ENCODE peak calls at places on chromosomes 1 and 21, in five cellular contexts. W is GM23338, H is hepatocyte, A is OCI-LY7, O is IMR-90. J is an unnamed sample.

GRCh38 chr1:88061106-88061829 is 622.8 kb upstream of the PKN2 start:
- DNase-seq in A (peak), H (peak), O (peak), W (peak), J (peak)

GRCh38 chr1:106727171-106727570 is 329.3 kb upstream of the PRMT6 start:
- DNase-seq in W (peak), A (peak), O (no peak), H (no peak), J (no peak)

GRCh38 chr1:93613895-93614294 is 67.7 kb downstream of the BCAR3 start:
- DNase-seq in A (no peak), H (peak), O (peak), W (no peak), J (no peak)

GRCh38 chr1:6183520-6183989 is 3.4 kb upstream of the CHD5 start:
- DNase-seq in A (peak), O (peak), W (peak), H (no peak), J (peak)

GRCh38 chr1:96388421-96389310 is 332.9 kb upstream of the PTBP2 start:
- DNase-seq in O (peak), H (no peak), W (no peak), A (no peak), J (peak)

GRCh38 chr1:43858324-43858723 is 75.3 kb upstream of the ARTN start:
- DNase-seq in A (no peak), W (peak), O (peak), H (peak), J (peak)

GRCh38 chr21:41900401-41900800 is 21.3 kb upstream of the PRDM15 start:
- DNase-seq in A (no peak), W (no peak), O (no peak), H (no peak), J (no peak)

GRCh38 chr1:8706291-8706690 is 111.1 kb downstream of the RERE start:
- DNase-seq in H (no peak), W (no peak), O (no peak), A (no peak), J (no peak)

GRCh38 chr21:32427958-32428623 is 15.6 kb downstream of the EVA1C start:
- DNase-seq in O (no peak), A (no peak), H (no peak), W (no peak), J (no peak)

GRCh38 chr21:26405735-26406361 is 167.2 kb downstream of the CYYR1 start:
- DNase-seq in A (no peak), H (peak), O (peak), W (peak), J (peak)

GRCh38 chr1:94755675-94756074 is 64.5 kb upstream of the SLC44A3 start:
- DNase-seq in H (peak), W (no peak), A (peak), O (peak), J (no peak)

GRCh38 chr1:5810553-5811270 is 181.5 kb downstream of the NPHP4 start:
- DNase-seq in W (no peak), H (no peak), O (no peak), A (no peak), J (peak)

GRCh38 chr1:216523043-216523442 is 99.8 kb upstream of the USH2A start:
- DNase-seq in W (no peak), A (no peak), O (no peak), H (no peak), J (no peak)

GRCh38 chr1:175839678-175840669 is 96.6 kb upstream of the TNR start:
- DNase-seq in O (no peak), H (peak), W (no peak), A (no peak), J (no peak)

GRCh38 chr1:78728359-78728758 is 78.7 kb downstream of the IFI44 start:
- DNase-seq in W (no peak), O (no peak), A (no peak), H (no peak), J (no peak)

GRCh38 chr1:200053639-200054038 is 26.1 kb downstream of the NR5A2 start:
- DNase-seq in W (no peak), O (peak), H (peak), A (no peak), J (no peak)

GRCh38 chr1:22736496-22737088 is 26.0 kb downstream of the EPHB2 start:
- DNase-seq in A (no peak), H (no peak), W (peak), O (no peak), J (no peak)

GRCh38 chr1:52899445-52899894 is 22.1 kb downstream of the ECHDC2 start:
- DNase-seq in W (no peak), H (no peak), O (no peak), A (no peak), J (no peak)

GRCh38 chr1:162632234-162632666 is at the start of gene DDR2:
- DNase-seq in O (peak), H (peak), W (peak), A (no peak), J (no peak)

GRCh38 chr21:41480086-41480690 is 27.8 kb downstream of the TMPRSS2 start:
- DNase-seq in H (no peak), A (no peak), O (no peak), W (no peak), J (no peak)

GRCh38 chr1:35605882-35606182 is 32.7 kb downstream of the TFAP2E start:
- DNase-seq in W (no peak), A (no peak), O (no peak), H (no peak), J (peak)

GRCh38 chr1:213982814-213983588 is 4.8 kb upstream of the PROX1 start:
- DNase-seq in O (no peak), A (no peak), W (peak), H (peak), J (peak)

GRCh38 chr1:64598100-64598571 is 128.2 kb downstream of the CACHD1 start:
- DNase-seq in O (peak), W (no peak), H (peak), A (no peak), J (peak)

GRCh38 chr1:192903142-192903541 is 94.3 kb downstream of the RGS2 start:
- DNase-seq in W (no peak), H (no peak), A (no peak), O (no peak), J (no peak)

GRCh38 chr1:107141491-107142369 is 891 bp downstream of the NTNG1 start:
- DNase-seq in W (peak), H (peak), O (peak), A (peak), J (peak)

GRCh38 chr1:58657082-58657481 is 42.8 kb downstream of the MYSM1 start:
- DNase-seq in H (no peak), O (no peak), W (no peak), A (peak), J (no peak)

GRCh38 chr1:23957096-23957495 is 2.5 kb upstream of the PNRC2 start:
- DNase-seq in W (no peak), O (no peak), H (peak), A (peak), J (no peak)

GRCh38 chr1:200641175-200641489 is 20.6 kb upstream of the KIF14 start:
- DNase-seq in A (no peak), O (peak), W (no peak), H (no peak), J (no peak)

GRCh38 chr1:226407497-226408284 is at the start of gene PARP1:
- DNase-seq in A (peak), O (peak), W (peak), H (peak), J (peak)

GRCh38 chr1:145849356-145850165 is 4.1 kb downstream of the NUDT17 start:
- DNase-seq in O (peak), H (no peak), A (no peak), W (peak), J (peak)

GRCh38 chr1:171310661-171311087 is 3.3 kb upstream of the FMO4 start:
- DNase-seq in H (no peak), W (peak), O (no peak), A (no peak), J (no peak)

GRCh38 chr1:23544444-23545389 is 13.7 kb upstream of the E2F2 start:
- DNase-seq in A (peak), O (peak), H (peak), W (peak), J (peak)

GRCh38 chr21:37829043-37829442 is 87.2 kb downstream of the KCNJ6 start:
- DNase-seq in O (no peak), A (no peak), H (no peak), W (no peak), J (no peak)

GRCh38 chr21:39373634-39374033 is 24.7 kb upstream of the HMGN1 start:
- DNase-seq in W (peak), O (peak), A (peak), H (peak), J (peak)

GRCh38 chr1:11729498-11730428 is 6.2 kb upstream of the AGTRAP start:
- DNase-seq in W (no peak), O (no peak), A (no peak), H (peak), J (peak)

GRCh38 chr1:23743287-23744052 is at the start of gene ELOA:
- DNase-seq in O (peak), A (peak), H (peak), W (peak), J (peak)

GRCh38 chr21:17454315-17455027 is 58.4 kb upstream of the CXADR start:
- DNase-seq in O (peak), W (peak), H (peak), A (peak), J (peak)

GRCh38 chr1:16393255-16394177 is 26.5 kb downstream of the SZRD1 start:
- DNase-seq in A (no peak), W (no peak), H (no peak), O (no peak), J (peak)

GRCh38 chr1:114259517-114260160 is 106.0 kb upstream of the SYT6 start:
- DNase-seq in H (no peak), A (no peak), O (no peak), W (no peak), J (no peak)

GRCh38 chr1:3697104-3697503 is 44.8 kb downstream of the TP73 start:
- DNase-seq in H (no peak), A (no peak), O (no peak), W (no peak), J (no peak)

GRCh38 chr1:55210990-55211389 is 4.2 kb downstream of the USP24 start:
- DNase-seq in W (no peak), O (no peak), H (no peak), A (no peak), J (no peak)
- H3K27ac ChIP-seq in W (no peak), O (no peak), H (peak), A (peak), J (no peak)

GRCh38 chr1:98355656-98356384 is 305.7 kb upstream of the SNX7 start:
- DNase-seq in W (no peak), O (peak), A (no peak), H (peak), J (no peak)
- H3K4me2 ChIP-seq in W (no peak), O (no peak), A (no peak), H (no peak), J (no peak)

GRCh38 chr21:20270365-20271055 is 727.7 kb upstream of the NCAM2 start:
- DNase-seq in H (no peak), O (no peak), W (no peak), A (no peak), J (peak)

GRCh38 chr21:20276377-20276776 is 721.8 kb upstream of the NCAM2 start:
- DNase-seq in H (no peak), W (peak), A (no peak), O (no peak), J (no peak)

GRCh38 chr21:20276954-20277353 is 721.3 kb upstream of the NCAM2 start:
- DNase-seq in H (no peak), O (no peak), A (no peak), W (peak), J (no peak)

GRCh38 chr21:20272791-20273362 is 725.3 kb upstream of the NCAM2 start:
- DNase-seq in A (no peak), W (no peak), O (no peak), H (no peak), J (no peak)
- H2AFZ ChIP-seq in A (no peak), W (peak), O (no peak), H (peak), J (no peak)

GRCh38 chr1:18353992-18354391 is 126.7 kb upstream of the KLHDC7A start:
- DNase-seq in O (no peak), A (no peak), H (no peak), W (no peak), J (no peak)
- H3K27ac ChIP-seq in O (no peak), A (no peak), H (no peak), W (no peak), J (no peak)

GRCh38 chr1:33468011-33468410 is 4.4 kb upstream of the ZSCAN20 start:
- DNase-seq in H (no peak), W (no peak), O (no peak), A (no peak), J (no peak)

GRCh38 chr1:33470495-33471012 is 1.9 kb upstream of the ZSCAN20 start:
- DNase-seq in A (peak), H (peak), W (peak), O (peak), J (peak)

GRCh38 chr1:33471416-33471815 is 1.0 kb upstream of the ZSCAN20 start:
- DNase-seq in H (no peak), A (no peak), O (no peak), W (no peak), J (no peak)

GRCh38 chr1:33468559-33468958 is 3.9 kb upstream of the ZSCAN20 start:
- DNase-seq in H (no peak), W (no peak), O (peak), A (no peak), J (no peak)

GRCh38 chr1:33468972-33469371 is 3.5 kb upstream of the ZSCAN20 start:
- DNase-seq in H (no peak), A (no peak), W (no peak), O (no peak), J (no peak)
- H3K4me2 ChIP-seq in H (no peak), A (no peak), W (no peak), O (no peak), J (no peak)

DNA sequence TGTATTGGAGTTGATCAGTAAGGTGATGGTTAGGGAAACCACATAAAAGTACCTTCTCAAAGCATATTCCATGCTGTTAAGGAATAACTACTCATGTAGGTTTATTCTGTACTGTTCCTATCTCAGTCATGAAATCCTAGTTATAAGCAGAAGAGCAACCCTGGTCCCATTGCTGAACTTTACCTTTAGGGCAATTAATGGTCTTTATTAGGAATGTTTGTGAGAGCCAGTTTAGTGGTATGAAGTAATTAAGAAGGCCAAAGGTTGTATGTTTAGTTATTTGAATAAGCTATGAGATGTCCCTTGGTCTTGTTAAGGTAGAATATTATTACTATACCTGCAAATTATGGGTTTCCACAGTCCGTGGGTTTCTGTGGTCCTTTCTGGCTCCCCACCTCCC is 44.0 kb downstream of the ACP6 start:
- DNase-seq in W (no peak), O (no peak), A (no peak), H (no peak), J (no peak)
- H2AFZ ChIP-seq in W (no peak), O (no peak), A (no peak), H (no peak), J (no peak)